ENCODE peak calls at places on chromosome 10, in eight cellular contexts. Y, E, K, W, R, J, D and X are unnamed samples.

GRCh38 chr10:88926484-88927249 is 25.9 kb downstream of the ACTA2 start:
- DNase-seq in E (no peak), Y (no peak), J (no peak), R (no peak), D (no peak), W (no peak), K (peak; percentile 32), X (peak; percentile 97)

GRCh38 chr10:89829887-89830269 is 128.5 kb downstream of the KIF20B start:
- DNase-seq in W (no peak), K (no peak), Y (no peak), R (no peak), J (no peak), E (no peak), D (no peak), X (no peak)

GRCh38 chr10:71081229-71081560 is 131.2 kb upstream of the UNC5B start:
- DNase-seq in D (no peak), K (no peak), W (no peak), J (no peak), Y (no peak), R (no peak), E (no peak), X (no peak)

GRCh38 chr10:74244097-74244685 is 93.2 kb downstream of the ADK start:
- DNase-seq in E (peak; percentile 6), K (peak; percentile 19), D (no peak), W (no peak), J (peak; percentile 42), R (no peak), Y (no peak), X (peak; percentile 52)

GRCh38 chr10:128062331-128062730 is 63.9 kb downstream of the MKI67 start:
- DNase-seq in R (no peak), D (no peak), K (no peak), Y (no peak), W (no peak), J (no peak), E (peak; percentile 30), X (no peak)

GRCh38 chr10:70232155-70232858 is 922 bp downstream of the PPA1 start:
- DNase-seq in J (no peak), W (no peak), D (no peak), E (peak; percentile 28), R (peak; percentile 45), K (peak; percentile 56), Y (no peak), X (peak; percentile 27)

GRCh38 chr10:20839910-20840309 is 57.2 kb downstream of the NEBL start:
- DNase-seq in K (no peak), E (no peak), D (no peak), R (no peak), J (no peak), Y (no peak), W (no peak), X (no peak)

GRCh38 chr10:93481931-93482834 is at the start of gene MYOF:
- DNase-seq in W (peak; percentile 50), K (peak; percentile 65), R (peak; percentile 29), E (peak; percentile 53), D (no peak), Y (no peak), J (peak; percentile 78), X (peak; percentile 87)

GRCh38 chr10:96858706-96859050 is 26.6 kb downstream of the LCOR start:
- DNase-seq in D (no peak), R (no peak), E (no peak), W (no peak), K (no peak), Y (no peak), J (no peak), X (no peak)

GRCh38 chr10:70576803-70577517 is 25.6 kb downstream of the PRF1 start:
- DNase-seq in K (no peak), Y (no peak), J (no peak), E (no peak), W (no peak), R (no peak), D (no peak), X (no peak)

GRCh38 chr10:89414879-89415821 is 782 bp downstream of the IFIT5 start:
- DNase-seq in Y (no peak), J (no peak), W (no peak), K (peak; percentile 47), R (peak; percentile 37), D (no peak), E (peak; percentile 50), X (peak; percentile 45)

GRCh38 chr10:49282306-49282705 is 16.7 kb upstream of the C10orf71 start:
- DNase-seq in E (no peak), K (no peak), R (no peak), D (no peak), J (no peak), Y (no peak), W (no peak), X (no peak)

GRCh38 chr10:32349968-32350738 is 3.2 kb upstream of the EPC1 start:
- DNase-seq in J (no peak), K (no peak), E (no peak), Y (no peak), W (no peak), R (no peak), D (no peak), X (no peak)

GRCh38 chr10:63554666-63555065 is 33.5 kb downstream of the REEP3 start:
- DNase-seq in K (no peak), D (no peak), J (peak; percentile 26), R (no peak), E (no peak), Y (peak; percentile 11), W (peak; percentile 19), X (peak; percentile 53)

GRCh38 chr10:33535866-33536265 is 201.4 kb upstream of the NRP1 start:
- DNase-seq in R (no peak), E (no peak), K (no peak), Y (no peak), D (no peak), J (no peak), W (no peak), X (peak; percentile 4)

GRCh38 chr10:128386816-128387604 is 260.8 kb upstream of the MKI67 start:
- DNase-seq in E (no peak), J (no peak), K (no peak), R (no peak), W (no peak), D (no peak), Y (no peak), X (no peak)

GRCh38 chr10:115503546-115503945 is 410.4 kb downstream of the ATRNL1 start:
- DNase-seq in E (no peak), R (no peak), J (no peak), Y (no peak), K (no peak), D (no peak), W (no peak), X (no peak)

GRCh38 chr10:58972576-58973234 is 203.7 kb upstream of the PHYHIPL start:
- DNase-seq in E (no peak), J (no peak), W (no peak), R (no peak), D (no peak), Y (no peak), K (no peak), X (no peak)

GRCh38 chr10:31760674-31761081 is 168.0 kb downstream of the ARHGAP12 start:
- DNase-seq in R (no peak), W (no peak), J (no peak), K (no peak), E (no peak), Y (no peak), D (no peak), X (no peak)

GRCh38 chr10:20004087-20004523 is 187.9 kb downstream of the PLXDC2 start:
- DNase-seq in K (peak; percentile 36), W (peak; percentile 28), R (no peak), Y (no peak), J (no peak), D (no peak), E (no peak), X (peak; percentile 11)

GRCh38 chr10:131824371-131825149 is 76.2 kb upstream of the PPP2R2D start:
- DNase-seq in D (no peak), W (no peak), E (no peak), R (no peak), Y (no peak), K (no peak), J (no peak), X (no peak)

GRCh38 chr10:132437511-132437910 is 40.5 kb downstream of the PWWP2B start:
- DNase-seq in E (no peak), W (no peak), R (no peak), D (no peak), K (no peak), J (no peak), Y (no peak), X (no peak)

GRCh38 chr10:42997151-42997848 is 79.6 kb upstream of the RET start:
- DNase-seq in J (no peak), E (no peak), R (no peak), K (no peak), D (no peak), Y (no peak), W (no peak), X (no peak)